ENCODE peak calls at places on chromosomes 3 and 15, in eight cellular contexts. S is IMR-90, A is right lobe of liver, Z is nephron progenitor cell, G is heart left ventricle, B is GM12865, I is dorsolateral prefrontal cortex, E is fibroblast of the aortic adventitia. U is an unnamed sample.

GRCh38 chr15:93180656-93181055 is 91.6 kb upstream of the RGMA start:
- DNase-seq in B (no peak), S (no peak), A (no peak), Z (peak), G (no peak), E (no peak), I (no peak), U (no peak)

GRCh38 chr15:45714501-45715488 is 80.0 kb downstream of the SQOR start:
- DNase-seq in E (peak), I (peak), Z (peak), S (peak), G (peak), B (peak), A (peak), U (peak)

GRCh38 chr15:99943466-99943865 is 210.2 kb upstream of the LYSMD4 start:
- DNase-seq in Z (no peak), S (no peak), I (no peak), B (no peak), E (no peak), G (no peak), A (no peak), U (no peak)

GRCh38 chr3:14446988-14447570 is 44.7 kb downstream of the SLC6A6 start:
- DNase-seq in S (no peak), I (no peak), Z (no peak), A (no peak), G (no peak), B (no peak), E (no peak), U (no peak)

GRCh38 chr15:47551079-47551478 is 166.2 kb upstream of the SEMA6D start:
- DNase-seq in I (no peak), Z (peak), E (no peak), G (no peak), B (no peak), S (no peak), A (no peak), U (no peak)

GRCh38 chr3:172709776-172710708 is 825 bp downstream of the NCEH1 start:
- DNase-seq in I (no peak), A (peak), Z (peak), G (peak), E (peak), S (peak), B (peak), U (no peak)

GRCh38 chr3:191303596-191303995 is 25.6 kb upstream of the CCDC50 start:
- DNase-seq in Z (no peak), G (no peak), A (no peak), E (peak), S (no peak), I (no peak), B (no peak), U (no peak)

GRCh38 chr3:29721789-29722188 is 440.9 kb downstream of the RBMS3 start:
- DNase-seq in S (peak), E (no peak), Z (no peak), I (no peak), A (no peak), B (no peak), G (no peak), U (no peak)

GRCh38 chr3:133821767-133822638 is 16.4 kb downstream of the SRPRB start:
- DNase-seq in E (peak), Z (no peak), B (no peak), I (no peak), A (peak), G (peak), S (peak), U (no peak)

GRCh38 chr3:14562441-14562840 is 22.3 kb upstream of the GRIP2 start:
- DNase-seq in E (peak), I (no peak), S (peak), A (no peak), Z (no peak), G (no peak), B (no peak), U (no peak)

GRCh38 chr3:97821810-97822775 is at the start of gene CRYBG3:
- DNase-seq in Z (peak), A (peak), I (peak), G (peak), E (peak), S (peak), B (peak), U (peak)
- TF ChIP-seq CTCF in Z (no peak), A (peak), I (peak), G (peak), E (peak), S (peak), B (no peak), U (peak)

GRCh38 chr3:18127181-18127863 is 297.8 kb downstream of the SATB1 start:
- DNase-seq in G (no peak), A (no peak), S (no peak), Z (no peak), B (peak), E (no peak), I (no peak), U (no peak)
- TF ChIP-seq CTCF in G (no peak), A (no peak), S (no peak), Z (no peak), B (no peak), E (no peak), I (no peak), U (no peak)

DNA sequence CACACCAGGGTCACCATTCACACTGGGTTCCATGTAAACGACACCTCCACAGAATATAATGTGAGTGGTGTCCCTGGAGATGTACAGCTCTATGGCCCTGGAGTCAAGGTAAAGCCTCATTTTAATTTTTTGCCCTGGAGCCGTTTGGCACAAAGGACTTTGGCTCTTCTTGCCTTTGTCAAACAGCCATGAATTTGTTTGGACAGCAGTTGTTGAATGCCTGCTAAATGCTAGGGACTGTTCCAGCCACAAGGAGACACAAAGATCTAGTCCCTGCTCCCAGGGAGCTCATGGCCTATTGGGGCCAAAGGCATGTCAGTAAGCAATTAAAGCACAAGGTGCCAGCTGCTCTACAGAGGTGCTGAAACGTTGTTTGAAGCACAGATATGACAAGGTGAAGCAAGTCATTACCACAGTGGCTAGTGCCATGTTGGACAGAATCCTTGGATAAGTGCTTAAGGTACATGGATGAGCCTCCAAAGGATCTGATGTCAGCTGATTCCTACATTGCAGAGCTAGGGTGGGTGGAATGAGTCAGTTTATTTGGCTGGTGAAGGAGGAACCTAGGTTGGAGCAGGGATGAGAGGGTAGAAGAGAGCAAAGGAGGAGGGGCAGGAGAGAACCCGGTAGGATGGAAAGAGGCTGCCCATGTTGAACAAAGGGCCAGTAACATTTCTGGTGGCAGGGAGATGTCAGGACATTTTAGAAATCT is 171.9 kb upstream of the CTDSPL start:
- DNase-seq in G (peak), A (no peak), S (no peak), I (no peak), E (no peak), Z (no peak), B (no peak), U (no peak)
- TF ChIP-seq CTCF in G (no peak), A (no peak), S (no peak), I (no peak), E (no peak), Z (no peak), B (no peak), U (no peak)

DNA sequence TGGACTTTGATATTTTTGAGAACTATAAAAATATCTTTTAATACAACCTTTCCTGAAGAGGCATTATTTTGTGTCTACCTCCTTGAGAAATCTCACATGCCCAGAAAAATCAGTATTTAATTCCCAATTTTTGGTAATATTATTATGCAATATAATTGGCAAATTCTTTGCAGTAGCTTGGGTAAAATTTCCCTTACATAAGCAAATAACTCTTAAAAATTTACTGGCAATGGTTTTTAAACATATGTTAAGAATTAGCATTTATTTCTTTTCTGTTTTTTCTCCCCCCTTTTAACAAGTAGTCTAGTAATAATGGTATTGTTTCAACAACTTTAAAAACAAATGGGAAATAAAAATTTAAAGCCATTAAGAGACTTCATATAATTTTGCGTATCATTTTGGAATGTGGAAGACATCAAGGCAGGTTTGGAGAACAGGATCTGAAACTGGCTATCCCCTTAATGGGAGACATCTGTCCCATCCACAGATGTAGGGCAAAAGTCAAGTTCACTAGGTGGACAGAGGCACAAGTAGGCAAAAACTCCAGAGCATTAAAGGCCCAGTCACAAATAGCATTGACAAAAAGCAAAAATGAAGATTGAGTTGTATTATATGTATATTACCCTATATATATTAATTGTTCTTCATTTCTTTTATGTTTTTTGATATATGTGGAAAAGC is 89.6 kb upstream of the AADACL2 start:
- DNase-seq in A (no peak), G (no peak), B (no peak), S (no peak), I (no peak), Z (no peak), E (no peak), U (no peak)
- TF ChIP-seq CTCF in A (no peak), G (no peak), B (no peak), S (no peak), I (no peak), Z (no peak), E (no peak), U (no peak)

DNA sequence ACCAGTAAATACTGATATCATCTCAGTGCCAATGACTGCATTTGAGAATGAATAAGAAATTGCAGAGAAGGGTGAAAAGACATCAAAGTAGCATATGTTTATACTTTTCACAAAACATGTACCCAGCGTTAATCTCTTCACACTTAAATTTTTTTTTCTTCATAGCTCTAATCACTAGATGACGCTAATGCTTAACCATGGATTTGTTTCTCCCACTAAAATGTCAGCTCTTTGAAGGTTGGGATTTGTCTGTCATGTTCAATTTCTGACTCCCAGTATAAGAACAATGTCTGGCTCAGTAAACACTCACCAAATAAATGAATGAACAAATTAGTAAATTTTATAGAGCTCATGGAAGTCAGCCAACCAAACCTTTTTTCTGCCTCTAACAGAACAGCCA is 78.3 kb upstream of the LMCD1 start:
- DNase-seq in A (no peak), Z (no peak), E (no peak), B (no peak), S (no peak), G (no peak), I (no peak), U (no peak)
- TF ChIP-seq CTCF in A (no peak), Z (no peak), E (no peak), B (no peak), S (peak), G (no peak), I (no peak), U (no peak)

DNA sequence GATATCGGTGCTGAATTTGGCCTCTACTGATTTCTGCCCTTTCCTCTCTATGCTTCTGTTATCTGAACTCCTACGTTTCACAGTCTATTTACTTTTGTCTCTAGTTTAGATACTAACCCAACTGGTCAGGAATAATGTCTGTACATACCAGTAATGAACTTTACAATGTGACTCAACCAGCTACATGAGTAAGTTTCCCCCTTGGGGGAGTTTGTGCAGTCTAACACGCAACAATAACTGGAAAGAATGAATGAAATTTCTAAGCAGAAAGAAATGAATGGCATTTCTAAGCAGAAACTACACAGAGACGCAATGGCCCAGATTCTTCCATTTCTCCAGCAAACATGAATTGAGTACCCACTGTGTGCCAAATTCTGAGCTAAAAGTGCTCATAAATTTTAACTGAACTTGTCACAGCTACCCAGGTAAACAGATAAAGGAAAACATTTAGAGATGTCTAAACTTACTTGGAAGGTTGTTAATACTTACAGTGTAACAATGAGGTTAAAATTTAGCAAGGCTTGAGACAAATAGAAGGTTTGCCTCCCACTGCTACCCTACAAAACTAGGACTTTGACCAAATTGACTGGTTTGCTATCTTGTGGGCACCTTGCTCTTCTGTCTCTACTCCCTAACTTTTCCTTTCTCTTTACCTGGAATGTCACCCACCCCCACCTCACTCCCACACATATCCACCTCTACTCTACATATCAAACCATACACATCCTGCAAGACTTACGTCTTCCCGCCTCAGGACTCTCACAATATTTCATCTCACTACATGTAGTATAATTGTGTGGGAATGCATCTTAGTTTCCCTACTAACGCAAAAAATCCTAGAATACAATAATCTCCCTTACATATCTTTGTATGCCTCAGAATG is 11.7 kb downstream of the UPK1B start:
- DNase-seq in S (peak), I (no peak), Z (no peak), A (no peak), G (no peak), B (no peak), E (peak), U (no peak)
- TF ChIP-seq CTCF in S (no peak), I (no peak), Z (no peak), A (no peak), G (no peak), B (no peak), E (no peak), U (no peak)

GRCh38 chr3:123369085-123369484 is 79.8 kb downstream of the ADCY5 start:
- DNase-seq in G (no peak), Z (no peak), B (no peak), E (no peak), S (no peak), A (no peak), I (no peak), U (no peak)

GRCh38 chr3:123370819-123371218 is 78.1 kb downstream of the ADCY5 start:
- DNase-seq in G (peak), Z (no peak), B (no peak), A (no peak), I (no peak), S (no peak), E (no peak), U (no peak)

GRCh38 chr3:123361019-123361418 is 87.9 kb downstream of the ADCY5 start:
- DNase-seq in A (no peak), S (no peak), Z (no peak), B (no peak), E (no peak), G (no peak), I (no peak), U (no peak)

GRCh38 chr3:123367467-123368154 is 81.3 kb downstream of the ADCY5 start:
- DNase-seq in S (no peak), A (no peak), B (no peak), E (no peak), G (peak), I (no peak), Z (no peak), U (no peak)

GRCh38 chr3:123365450-123366143 is 83.3 kb downstream of the ADCY5 start:
- DNase-seq in Z (peak), A (no peak), G (peak), E (no peak), B (no peak), I (no peak), S (peak), U (peak)
- TF ChIP-seq CTCF in Z (peak), A (peak), G (peak), E (peak), B (peak), I (peak), S (peak), U (peak)

DNA sequence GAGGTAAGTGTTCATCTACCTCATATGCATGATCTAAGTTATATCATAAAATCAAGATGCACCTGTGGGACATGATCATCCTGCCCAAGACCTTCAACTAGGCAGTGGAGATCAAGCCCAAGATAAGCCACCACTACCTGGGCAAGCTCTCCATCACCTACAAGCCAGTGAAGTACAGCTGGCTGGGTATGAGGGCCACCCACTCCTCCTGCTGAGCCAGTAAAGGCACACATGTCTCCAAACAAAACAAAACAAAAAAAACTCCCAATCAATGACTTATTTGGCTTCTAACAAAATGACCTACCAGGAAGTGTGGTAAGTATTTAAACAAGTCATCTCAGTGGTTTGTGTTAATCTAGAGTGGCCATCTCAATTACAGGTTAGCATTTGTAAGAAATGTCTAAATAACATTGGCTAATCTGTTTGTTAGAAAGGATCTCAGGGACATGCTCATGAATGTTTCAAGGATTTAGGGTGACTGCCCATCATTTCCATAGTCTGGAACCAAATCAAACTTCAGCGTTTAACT is 3.1 kb downstream of the PAQR9 start:
- DNase-seq in B (no peak), Z (no peak), G (no peak), E (no peak), S (no peak), A (no peak), I (no peak), U (no peak)
- TF ChIP-seq CTCF in B (no peak), Z (no peak), G (no peak), E (no peak), S (no peak), A (no peak), I (no peak), U (no peak)

GRCh38 chr3:99755831-99756230 is 61.8 kb upstream of the CMSS1 start:
- DNase-seq in B (no peak), A (no peak), S (no peak), I (no peak), G (no peak), E (peak), Z (no peak), U (no peak)

GRCh38 chr3:99761415-99761981 is 56.2 kb upstream of the CMSS1 start:
- DNase-seq in G (no peak), B (no peak), E (no peak), S (no peak), Z (no peak), A (no peak), I (no peak), U (no peak)

GRCh38 chr3:99758502-99759177 is 59.0 kb upstream of the CMSS1 start:
- DNase-seq in A (no peak), S (no peak), G (peak), E (no peak), I (no peak), Z (no peak), B (no peak), U (no peak)

GRCh38 chr3:99760602-99761001 is 57.1 kb upstream of the CMSS1 start:
- DNase-seq in S (peak), I (no peak), G (no peak), A (no peak), B (no peak), Z (no peak), E (peak), U (no peak)

DNA sequence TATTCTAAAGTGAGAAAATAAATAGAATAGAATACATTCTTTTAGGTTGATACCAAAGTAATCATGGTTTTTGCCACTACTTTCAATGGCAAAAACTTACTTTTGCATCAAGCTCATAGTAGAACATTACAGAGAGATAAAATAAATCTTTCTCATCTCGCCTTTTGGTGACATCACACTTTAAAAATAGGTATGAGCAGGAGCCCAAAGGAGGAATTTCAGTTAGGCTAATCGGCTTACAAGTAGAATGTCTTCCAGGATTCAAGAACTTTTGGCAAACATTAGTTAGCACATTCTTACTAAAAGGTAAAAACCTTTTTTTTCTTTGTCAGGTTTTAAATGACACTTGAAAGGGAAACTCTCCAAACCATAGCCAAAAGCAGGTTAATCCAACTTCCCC is 59.7 kb upstream of the CMSS1 start:
- DNase-seq in I (no peak), G (no peak), Z (no peak), S (no peak), A (no peak), E (no peak), B (no peak), U (no peak)
- TF ChIP-seq CTCF in I (no peak), G (no peak), Z (no peak), S (no peak), A (no peak), E (no peak), B (no peak), U (no peak)

U was measured in progenitor cell of endocrine pancreas.